ENCODE peak calls at places on chromosome 1, in six cellular contexts. One of them, this sample, is unnamed.

GRCh38 chr1:45585496-45586075 is 1.7 kb downstream of the NASP start:
- DNase-seq in cerebellar cortex: no peak
- DNase-seq in Kasumi-1: no peak
- DNase-seq in thoracic aorta: no peak
- DNase-seq in stimulated activated CD8-positive, alpha-beta memory T cell treated with anti-CD3 and anti-CD28 coated beads, Interleukin-15, amount 100 ng/mL, for 1 hour: no peak
- DNase-seq in NCI-H2081: no peak
- DNase-seq in this sample: no peak

GRCh38 chr1:32651461-32652073 is 559 bp downstream of the RBBP4 start:
- DNase-seq in cerebellar cortex: no peak
- DNase-seq in Kasumi-1: no peak
- DNase-seq in thoracic aorta: no peak
- DNase-seq in stimulated activated CD8-positive, alpha-beta memory T cell treated with anti-CD3 and anti-CD28 coated beads, Interleukin-15, amount 100 ng/mL, for 1 hour: no peak
- DNase-seq in NCI-H2081: no peak
- DNase-seq in this sample: no peak

GRCh38 chr1:241531195-241532172 is 694 bp upstream of the KMO start:
- DNase-seq in cerebellar cortex: peak; percentile 68
- DNase-seq in Kasumi-1: peak; percentile 95
- DNase-seq in thoracic aorta: no peak
- DNase-seq in stimulated activated CD8-positive, alpha-beta memory T cell treated with anti-CD3 and anti-CD28 coated beads, Interleukin-15, amount 100 ng/mL, for 1 hour: no peak
- DNase-seq in NCI-H2081: peak; percentile 88
- DNase-seq in this sample: peak; percentile 61

GRCh38 chr1:200226268-200226968 is 183.4 kb downstream of the ZNF281 start:
- DNase-seq in cerebellar cortex: no peak
- DNase-seq in Kasumi-1: peak; percentile 13
- DNase-seq in thoracic aorta: no peak
- DNase-seq in stimulated activated CD8-positive, alpha-beta memory T cell treated with anti-CD3 and anti-CD28 coated beads, Interleukin-15, amount 100 ng/mL, for 1 hour: no peak
- DNase-seq in NCI-H2081: no peak
- DNase-seq in this sample: no peak

GRCh38 chr1:19648689-19649088 is 4.6 kb downstream of the NBL1 start:
- DNase-seq in cerebellar cortex: peak; percentile 68
- DNase-seq in Kasumi-1: no peak
- DNase-seq in thoracic aorta: no peak
- DNase-seq in stimulated activated CD8-positive, alpha-beta memory T cell treated with anti-CD3 and anti-CD28 coated beads, Interleukin-15, amount 100 ng/mL, for 1 hour: no peak
- DNase-seq in NCI-H2081: peak; percentile 15
- DNase-seq in this sample: no peak

GRCh38 chr1:182213163-182213562 is 151.7 kb upstream of the ZNF648 start:
- DNase-seq in cerebellar cortex: no peak
- DNase-seq in Kasumi-1: peak; percentile 26
- DNase-seq in thoracic aorta: no peak
- DNase-seq in stimulated activated CD8-positive, alpha-beta memory T cell treated with anti-CD3 and anti-CD28 coated beads, Interleukin-15, amount 100 ng/mL, for 1 hour: no peak
- DNase-seq in NCI-H2081: no peak
- DNase-seq in this sample: no peak

GRCh38 chr1:200873671-200874397 is 1.1 kb downstream of the GPR25 start:
- DNase-seq in cerebellar cortex: no peak
- DNase-seq in Kasumi-1: no peak
- DNase-seq in thoracic aorta: no peak
- DNase-seq in stimulated activated CD8-positive, alpha-beta memory T cell treated with anti-CD3 and anti-CD28 coated beads, Interleukin-15, amount 100 ng/mL, for 1 hour: no peak
- DNase-seq in NCI-H2081: no peak
- DNase-seq in this sample: no peak

GRCh38 chr1:56180806-56181205 is 398.6 kb downstream of the PLPP3 start:
- DNase-seq in cerebellar cortex: no peak
- DNase-seq in Kasumi-1: no peak
- DNase-seq in thoracic aorta: no peak
- DNase-seq in stimulated activated CD8-positive, alpha-beta memory T cell treated with anti-CD3 and anti-CD28 coated beads, Interleukin-15, amount 100 ng/mL, for 1 hour: no peak
- DNase-seq in NCI-H2081: no peak
- DNase-seq in this sample: no peak

GRCh38 chr1:197763769-197764168 is 11.5 kb downstream of the DENND1B start:
- DNase-seq in cerebellar cortex: no peak
- DNase-seq in Kasumi-1: no peak
- DNase-seq in thoracic aorta: no peak
- DNase-seq in stimulated activated CD8-positive, alpha-beta memory T cell treated with anti-CD3 and anti-CD28 coated beads, Interleukin-15, amount 100 ng/mL, for 1 hour: no peak
- DNase-seq in NCI-H2081: no peak
- DNase-seq in this sample: no peak

GRCh38 chr1:178694923-178695525 is 30.0 kb upstream of the RALGPS2 start:
- DNase-seq in cerebellar cortex: no peak
- DNase-seq in Kasumi-1: no peak
- DNase-seq in thoracic aorta: no peak
- DNase-seq in stimulated activated CD8-positive, alpha-beta memory T cell treated with anti-CD3 and anti-CD28 coated beads, Interleukin-15, amount 100 ng/mL, for 1 hour: no peak
- DNase-seq in NCI-H2081: no peak
- DNase-seq in this sample: no peak

This sample was measured in stromal cell of bone marrow.